ENCODE peak calls at places on chromosome 16, in six cellular contexts. C is activated T-cell treated with anti-CD3 and anti-CD28 coated beads, Interleukin-2, amount 50 U/mL, for 24 hours; K is hippocampal formation; W is HTR-8/SVneo; D is NCI-H2107; A is pons. T is an unnamed sample.

GRCh38 chr16:54062361-54063346 is 223.9 kb downstream of the IRX3 start:
- DNase-seq in C (no peak), W (no peak), A (peak; percentile 39), D (peak; percentile 23), K (no peak), T (no peak)

GRCh38 chr16:47970291-47970931 is 185.4 kb downstream of the ABCC12 start:
- DNase-seq in A (no peak), D (no peak), C (no peak), K (no peak), W (peak; percentile 32), T (no peak)

GRCh38 chr16:16067127-16067526 is 117.7 kb downstream of the ABCC1 start:
- DNase-seq in C (no peak), A (no peak), K (no peak), W (no peak), D (no peak), T (no peak)

GRCh38 chr16:12158428-12158827 is 181.9 kb downstream of the SNX29 start:
- DNase-seq in W (no peak), C (no peak), K (no peak), D (no peak), A (no peak), T (no peak)

GRCh38 chr16:1823821-1824220 is 2.8 kb downstream of the HAGH start:
- DNase-seq in W (peak; percentile 46), C (no peak), D (no peak), K (peak; percentile 21), A (peak; percentile 19), T (no peak)

GRCh38 chr16:2231016-2231931 is 5.0 kb upstream of the DNASE1L2 start:
- DNase-seq in D (peak; percentile 70), A (no peak), C (no peak), K (no peak), W (no peak), T (no peak)

GRCh38 chr16:84836234-84836647 is 16.5 kb downstream of the CRISPLD2 start:
- DNase-seq in A (no peak), C (no peak), W (peak; percentile 91), D (no peak), K (no peak), T (no peak)

GRCh38 chr16:1102921-1103648 is 7.0 kb upstream of the C1QTNF8 start:
- DNase-seq in D (no peak), C (peak; percentile 86), A (no peak), K (no peak), W (peak; percentile 81), T (no peak)

GRCh38 chr16:81446318-81447275 is 2.0 kb downstream of the CMIP start:
- DNase-seq in C (no peak), A (no peak), D (no peak), W (no peak), K (no peak), T (no peak)

GRCh38 chr16:57484515-57485005 is 1.7 kb downstream of the DOK4 start:
- DNase-seq in A (no peak), D (no peak), W (no peak), C (no peak), K (no peak), T (no peak)

GRCh38 chr16:85980686-85981085 is 81.7 kb downstream of the IRF8 start:
- DNase-seq in C (no peak), A (no peak), D (no peak), K (no peak), W (no peak), T (no peak)

GRCh38 chr16:58426095-58426494 is 33.8 kb downstream of the GINS3 start:
- DNase-seq in K (no peak), C (peak; percentile 30), W (no peak), A (peak; percentile 89), D (no peak), T (peak; percentile 45)

GRCh38 chr16:68995011-68995504 is 110.4 kb upstream of the HAS3 start:
- DNase-seq in K (no peak), D (peak; percentile 46), A (peak; percentile 10), W (peak; percentile 64), C (no peak), T (no peak)

GRCh38 chr16:66204761-66205160 is 161.7 kb upstream of the CDH5 start:
- DNase-seq in W (no peak), K (no peak), C (no peak), A (no peak), D (no peak), T (no peak)

GRCh38 chr16:3577302-3577752 is at the start of gene NLRC3:
- DNase-seq in A (no peak), K (no peak), D (no peak), W (no peak), C (peak; percentile 69), T (no peak)

GRCh38 chr16:66930189-66930588 is 4.0 kb downstream of the CIAO2B start:
- DNase-seq in C (no peak), K (no peak), D (no peak), A (no peak), W (no peak), T (no peak)

GRCh38 chr16:11674818-11675560 is 6.7 kb downstream of the SNN start:
- DNase-seq in D (peak; percentile 19), K (no peak), A (no peak), C (no peak), W (no peak), T (no peak)

GRCh38 chr16:31085873-31086628 is 2.7 kb downstream of the PRSS53 start:
- DNase-seq in A (no peak), D (no peak), W (no peak), K (no peak), C (no peak), T (no peak)

GRCh38 chr16:58814348-58814801 is 80.3 kb upstream of the GOT2 start:
- DNase-seq in C (peak; percentile 49), K (peak; percentile 27), D (no peak), A (peak; percentile 40), W (peak; percentile 62), T (no peak)

GRCh38 chr16:30382398-30383015 is at the start of gene SEPTIN1:
- DNase-seq in D (no peak), K (no peak), W (no peak), A (no peak), C (peak; percentile 85), T (peak; percentile 40)

GRCh38 chr16:67884684-67885083 is at the start of gene NRN1L:
- DNase-seq in W (peak; percentile 61), K (peak; percentile 82), A (peak; percentile 82), D (no peak), C (no peak), T (no peak)

GRCh38 chr16:49382916-49383315 is 9.3 kb downstream of the C16orf78 start:
- DNase-seq in C (no peak), D (no peak), A (no peak), K (no peak), W (no peak), T (no peak)

T was measured in GM12878.